ENCODE peak calls at places on chromosome 9, in nine cellular contexts. One of them, this sample, is unnamed.

GRCh38 chr9:122214507-122214906 is 14.2 kb downstream of the LHX6 start:
- DNase-seq in ovary: no peak
- DNase-seq in H1: no peak
- DNase-seq in HepG2: no peak
- DNase-seq in A549: no peak
- DNase-seq in transverse colon: no peak
- DNase-seq in tibial nerve: no peak
- DNase-seq in sigmoid colon: no peak
- DNase-seq in stomach: no peak
- DNase-seq in this sample: no peak

GRCh38 chr9:130522233-130522808 is 57.1 kb upstream of the FUBP3 start:
- DNase-seq in ovary: no peak
- DNase-seq in H1: peak
- DNase-seq in A549: no peak
- DNase-seq in stomach: no peak
- DNase-seq in tibial nerve: no peak
- DNase-seq in transverse colon: no peak
- DNase-seq in sigmoid colon: no peak
- DNase-seq in HepG2: no peak
- DNase-seq in this sample: no peak

GRCh38 chr9:87567566-87567965 is 69.9 kb downstream of the DAPK1 start:
- DNase-seq in sigmoid colon: no peak
- DNase-seq in tibial nerve: no peak
- DNase-seq in stomach: no peak
- DNase-seq in HepG2: no peak
- DNase-seq in transverse colon: no peak
- DNase-seq in ovary: no peak
- DNase-seq in H1: no peak
- DNase-seq in A549: no peak
- DNase-seq in this sample: no peak

GRCh38 chr9:128065907-128066712 is 1.0 kb downstream of the NAIF1 start:
- DNase-seq in ovary: peak
- DNase-seq in A549: no peak
- DNase-seq in HepG2: no peak
- DNase-seq in transverse colon: no peak
- DNase-seq in stomach: no peak
- DNase-seq in tibial nerve: no peak
- DNase-seq in H1: no peak
- DNase-seq in sigmoid colon: peak
- DNase-seq in this sample: no peak

GRCh38 chr9:99803694-99804093 is 18.0 kb upstream of the NR4A3 start:
- DNase-seq in stomach: no peak
- DNase-seq in H1: no peak
- DNase-seq in transverse colon: no peak
- DNase-seq in tibial nerve: no peak
- DNase-seq in HepG2: no peak
- DNase-seq in sigmoid colon: no peak
- DNase-seq in A549: no peak
- DNase-seq in ovary: no peak
- DNase-seq in this sample: no peak

GRCh38 chr9:92970467-92970923 is 23.2 kb downstream of the FGD3 start:
- DNase-seq in H1: peak
- DNase-seq in transverse colon: no peak
- DNase-seq in tibial nerve: no peak
- DNase-seq in A549: no peak
- DNase-seq in HepG2: no peak
- DNase-seq in ovary: no peak
- DNase-seq in sigmoid colon: no peak
- DNase-seq in stomach: peak
- DNase-seq in this sample: peak

GRCh38 chr9:113215142-113215541 is 5.9 kb downstream of the FKBP15 start:
- DNase-seq in transverse colon: no peak
- DNase-seq in H1: no peak
- DNase-seq in stomach: no peak
- DNase-seq in tibial nerve: no peak
- DNase-seq in sigmoid colon: no peak
- DNase-seq in ovary: no peak
- DNase-seq in HepG2: peak
- DNase-seq in A549: no peak
- DNase-seq in this sample: no peak

GRCh38 chr9:129270205-129270604 is 92.1 kb upstream of the IER5L start:
- DNase-seq in A549: no peak
- DNase-seq in sigmoid colon: no peak
- DNase-seq in transverse colon: peak
- DNase-seq in ovary: no peak
- DNase-seq in HepG2: no peak
- DNase-seq in tibial nerve: no peak
- DNase-seq in H1: no peak
- DNase-seq in stomach: peak
- DNase-seq in this sample: no peak

GRCh38 chr9:138103824-138104206 is 226.2 kb downstream of the CACNA1B start:
- DNase-seq in sigmoid colon: peak
- DNase-seq in stomach: no peak
- DNase-seq in H1: peak
- DNase-seq in HepG2: no peak
- DNase-seq in transverse colon: no peak
- DNase-seq in tibial nerve: no peak
- DNase-seq in A549: no peak
- DNase-seq in ovary: peak
- DNase-seq in this sample: peak

GRCh38 chr9:79053613-79054012 is 518.2 kb upstream of the TLE4 start:
- DNase-seq in ovary: no peak
- DNase-seq in H1: no peak
- DNase-seq in tibial nerve: no peak
- DNase-seq in HepG2: no peak
- DNase-seq in transverse colon: no peak
- DNase-seq in A549: no peak
- DNase-seq in sigmoid colon: no peak
- DNase-seq in stomach: no peak
- DNase-seq in this sample: no peak

GRCh38 chr9:101737705-101738565 is 512 bp downstream of the GRIN3A start:
- DNase-seq in tibial nerve: no peak
- DNase-seq in A549: peak
- DNase-seq in sigmoid colon: no peak
- DNase-seq in HepG2: no peak
- DNase-seq in ovary: no peak
- DNase-seq in H1: peak
- DNase-seq in stomach: no peak
- DNase-seq in transverse colon: no peak
- DNase-seq in this sample: no peak

GRCh38 chr9:129164246-129164930 is 13.7 kb downstream of the IER5L start:
- DNase-seq in sigmoid colon: peak
- DNase-seq in H1: no peak
- DNase-seq in stomach: peak
- DNase-seq in A549: no peak
- DNase-seq in transverse colon: peak
- DNase-seq in ovary: peak
- DNase-seq in HepG2: peak
- DNase-seq in tibial nerve: no peak
- DNase-seq in this sample: no peak

GRCh38 chr9:135552698-135553161 is 6.8 kb downstream of the OBP2A start:
- DNase-seq in ovary: no peak
- DNase-seq in stomach: no peak
- DNase-seq in A549: no peak
- DNase-seq in transverse colon: no peak
- DNase-seq in tibial nerve: no peak
- DNase-seq in H1: no peak
- DNase-seq in sigmoid colon: no peak
- DNase-seq in HepG2: no peak
- DNase-seq in this sample: peak

GRCh38 chr9:136726118-136726517 is 13.7 kb downstream of the DIPK1B start:
- DNase-seq in transverse colon: no peak
- DNase-seq in ovary: no peak
- DNase-seq in A549: no peak
- DNase-seq in H1: no peak
- DNase-seq in HepG2: no peak
- DNase-seq in stomach: no peak
- DNase-seq in sigmoid colon: no peak
- DNase-seq in tibial nerve: no peak
- DNase-seq in this sample: no peak

GRCh38 chr9:136725612-136726011 is 13.2 kb downstream of the DIPK1B start:
- DNase-seq in stomach: no peak
- DNase-seq in ovary: no peak
- DNase-seq in sigmoid colon: no peak
- DNase-seq in A549: no peak
- DNase-seq in transverse colon: no peak
- DNase-seq in H1: no peak
- DNase-seq in HepG2: no peak
- DNase-seq in tibial nerve: no peak
- DNase-seq in this sample: no peak

GRCh38 chr9:136728548-136729123 is 14.1 kb downstream of the LCN10 start:
- DNase-seq in ovary: peak
- DNase-seq in HepG2: no peak
- DNase-seq in stomach: no peak
- DNase-seq in sigmoid colon: no peak
- DNase-seq in H1: peak
- DNase-seq in transverse colon: peak
- DNase-seq in A549: no peak
- DNase-seq in tibial nerve: no peak
- DNase-seq in this sample: no peak

GRCh38 chr9:136728080-136728547 is 14.6 kb downstream of the LCN10 start:
- DNase-seq in H1: peak
- DNase-seq in ovary: peak
- DNase-seq in transverse colon: peak
- DNase-seq in tibial nerve: peak
- DNase-seq in sigmoid colon: peak
- DNase-seq in stomach: peak
- DNase-seq in A549: peak
- DNase-seq in HepG2: peak
- DNase-seq in this sample: peak

DNA sequence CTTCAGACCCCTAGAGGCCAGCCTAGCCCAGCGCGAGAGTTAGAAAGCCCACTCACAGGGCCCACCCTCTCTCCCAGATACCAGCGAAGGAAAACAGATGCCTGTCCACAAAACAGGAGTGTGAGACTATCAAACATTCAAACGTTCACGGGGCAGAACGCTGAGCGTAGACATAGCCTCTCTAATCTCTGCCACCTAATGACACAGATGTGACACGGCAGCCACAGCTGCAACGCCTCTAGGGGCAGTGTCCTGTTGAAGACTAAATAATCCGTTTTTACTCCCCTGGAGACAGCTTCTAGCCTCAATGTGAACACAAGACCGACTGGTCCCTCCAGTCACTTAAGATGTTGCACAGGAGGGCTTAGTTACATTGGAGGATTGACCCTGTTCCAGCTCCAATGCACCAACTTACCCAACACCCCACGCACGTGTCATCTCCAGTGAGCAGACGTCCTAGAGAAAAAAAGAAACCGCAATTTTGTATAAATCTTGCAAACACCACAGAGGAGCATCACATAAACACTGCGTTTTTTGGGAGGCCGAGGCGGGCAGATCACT is 14.3 kb downstream of the DIPK1B start:
- DNase-seq in stomach: no peak
- DNase-seq in HepG2: peak
- DNase-seq in tibial nerve: no peak
- DNase-seq in transverse colon: no peak
- DNase-seq in H1: no peak
- DNase-seq in A549: no peak
- DNase-seq in sigmoid colon: no peak
- DNase-seq in ovary: no peak
- DNase-seq in this sample: no peak
- TF ChIP-seq CTCF in stomach: no peak
- TF ChIP-seq CTCF in HepG2: peak
- TF ChIP-seq CTCF in tibial nerve: peak
- TF ChIP-seq CTCF in transverse colon: peak
- TF ChIP-seq CTCF in H1: no peak
- TF ChIP-seq CTCF in A549: peak
- TF ChIP-seq CTCF in sigmoid colon: no peak
- TF ChIP-seq CTCF in ovary: no peak
- TF ChIP-seq CTCF in this sample: no peak

DNA sequence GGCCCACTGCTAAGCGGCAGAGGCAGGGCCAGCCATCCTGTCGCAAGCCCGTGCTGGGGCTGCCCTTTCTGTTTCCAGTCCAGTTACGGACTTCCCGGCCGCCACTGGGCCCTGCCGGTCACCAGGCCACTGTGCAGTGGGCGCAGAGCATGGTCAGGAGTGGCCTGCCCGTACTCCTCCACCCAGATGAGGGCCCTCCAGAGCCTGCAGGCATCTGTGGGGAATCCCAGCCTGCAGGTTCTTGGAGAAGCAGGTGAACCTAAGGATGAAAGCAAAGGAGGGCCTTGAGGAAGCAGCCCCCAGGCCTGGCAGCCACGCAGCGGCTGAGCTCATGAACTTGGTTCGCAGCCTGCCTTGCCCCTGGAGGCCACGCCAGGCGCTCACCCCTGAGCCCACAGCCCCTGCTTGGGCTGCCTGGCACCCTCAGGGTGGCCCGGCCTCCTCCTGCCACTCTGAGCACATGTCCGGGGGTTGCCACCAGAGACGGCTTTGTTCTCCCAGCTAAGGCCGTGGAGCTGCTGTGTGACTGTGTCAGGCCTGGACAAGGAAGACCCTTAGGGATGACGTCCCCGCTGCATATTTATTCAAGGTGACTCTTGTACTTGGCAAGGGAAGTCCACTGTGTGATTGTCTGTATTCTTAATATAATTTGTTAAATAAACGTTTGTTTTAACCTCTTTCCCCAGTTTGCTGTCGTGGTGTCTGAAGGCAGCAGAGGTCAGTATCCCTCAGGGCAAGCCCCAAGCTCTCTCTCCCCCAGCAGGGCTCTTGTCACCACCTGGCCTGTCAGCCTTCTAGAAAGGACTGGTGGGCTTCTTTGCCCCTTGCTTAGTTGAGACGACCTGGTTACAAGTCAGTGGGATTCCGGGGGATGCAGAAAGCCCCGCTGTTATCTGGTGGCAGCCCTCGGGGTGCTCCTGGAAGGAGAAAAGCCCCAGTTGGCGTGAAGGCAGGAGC is 107.1 kb upstream of the LMX1B start:
- DNase-seq in A549: no peak
- DNase-seq in HepG2: no peak
- DNase-seq in H1: no peak
- DNase-seq in sigmoid colon: peak
- DNase-seq in transverse colon: no peak
- DNase-seq in ovary: peak
- DNase-seq in stomach: no peak
- DNase-seq in tibial nerve: no peak
- DNase-seq in this sample: no peak
- TF ChIP-seq EP300 in A549: no peak
- TF ChIP-seq EP300 in HepG2: no peak
- TF ChIP-seq EP300 in H1: no peak
- TF ChIP-seq EP300 in sigmoid colon: no peak
- TF ChIP-seq EP300 in transverse colon: no peak
- TF ChIP-seq EP300 in ovary: no peak
- TF ChIP-seq EP300 in stomach: no peak
- TF ChIP-seq EP300 in tibial nerve: no peak
- TF ChIP-seq EP300 in this sample: no peak

GRCh38 chr9:5186416-5187169 is 1.2 kb upstream of the INSL6 start:
- DNase-seq in transverse colon: peak
- DNase-seq in stomach: peak
- DNase-seq in H1: no peak
- DNase-seq in sigmoid colon: no peak
- DNase-seq in tibial nerve: no peak
- DNase-seq in A549: peak
- DNase-seq in HepG2: peak
- DNase-seq in ovary: no peak
- DNase-seq in this sample: no peak
- TF ChIP-seq CTCF in transverse colon: peak
- TF ChIP-seq CTCF in stomach: peak
- TF ChIP-seq CTCF in H1: peak
- TF ChIP-seq CTCF in sigmoid colon: peak
- TF ChIP-seq CTCF in tibial nerve: peak
- TF ChIP-seq CTCF in A549: peak
- TF ChIP-seq CTCF in HepG2: peak
- TF ChIP-seq CTCF in ovary: no peak
- TF ChIP-seq CTCF in this sample: peak

GRCh38 chr9:13110766-13111400 is 168.6 kb downstream of the MPDZ start:
- DNase-seq in transverse colon: no peak
- DNase-seq in ovary: peak
- DNase-seq in stomach: peak
- DNase-seq in H1: no peak
- DNase-seq in HepG2: no peak
- DNase-seq in sigmoid colon: no peak
- DNase-seq in tibial nerve: no peak
- DNase-seq in A549: no peak
- DNase-seq in this sample: no peak
- TF ChIP-seq EP300 in transverse colon: no peak
- TF ChIP-seq EP300 in ovary: no peak
- TF ChIP-seq EP300 in stomach: no peak
- TF ChIP-seq EP300 in H1: no peak
- TF ChIP-seq EP300 in HepG2: no peak
- TF ChIP-seq EP300 in sigmoid colon: no peak
- TF ChIP-seq EP300 in tibial nerve: no peak
- TF ChIP-seq EP300 in A549: no peak
- TF ChIP-seq EP300 in this sample: no peak

This sample was measured in suprapubic skin.